ENCODE peak calls at places on chromosomes 16 and 17, in eight cellular contexts. Q, K, U, A, W, I, C and H are unnamed samples.

GRCh38 chr16:88466949-88467348 is 13.9 kb downstream of the ZFPM1 start:
- DNase-seq in U (no peak), C (no peak), W (no peak), Q (no peak), K (no peak), I (no peak), A (no peak), H (no peak)

GRCh38 chr17:17346428-17347233 is 43.5 kb downstream of the NT5M start:
- DNase-seq in U (no peak), A (no peak), W (no peak), Q (no peak), I (no peak), C (no peak), K (no peak), H (no peak)

GRCh38 chr17:55237826-55238196 is 26.9 kb upstream of the HLF start:
- DNase-seq in K (no peak), C (no peak), Q (no peak), I (no peak), U (no peak), A (no peak), W (no peak), H (no peak)

GRCh38 chr16:49834496-49835009 is 21.4 kb downstream of the ZNF423 start:
- DNase-seq in U (no peak), C (no peak), W (peak), Q (no peak), A (peak), K (peak), I (peak), H (no peak)

GRCh38 chr17:80747469-80747868 is 202.8 kb downstream of the RPTOR start:
- DNase-seq in K (no peak), I (no peak), U (no peak), Q (no peak), W (no peak), A (no peak), C (no peak), H (no peak)

GRCh38 chr17:46756061-46756735 is 62.3 kb downstream of the WNT3 start:
- DNase-seq in Q (no peak), C (no peak), A (no peak), U (no peak), I (no peak), K (no peak), W (no peak), H (no peak)

GRCh38 chr17:17514993-17515920 is 19.1 kb upstream of the RASD1 start:
- DNase-seq in U (peak), A (no peak), I (peak), W (no peak), C (no peak), Q (no peak), K (no peak), H (peak)

GRCh38 chr16:50371936-50372595 is 3.3 kb upstream of the BRD7 start:
- DNase-seq in Q (no peak), K (peak), I (peak), C (no peak), U (peak), A (no peak), W (no peak), H (peak)

GRCh38 chr16:35776-36305 is 17.6 kb downstream of the POLR3K start:
- DNase-seq in W (no peak), Q (no peak), K (no peak), A (no peak), I (no peak), U (no peak), C (no peak), H (no peak)

GRCh38 chr17:27771576-27771975 is 28.8 kb downstream of the NOS2 start:
- DNase-seq in K (no peak), Q (no peak), U (no peak), I (no peak), C (no peak), A (no peak), W (no peak), H (no peak)

GRCh38 chr16:88406096-88407041 is 23.6 kb downstream of the ZNF469 start:
- DNase-seq in Q (no peak), W (no peak), C (no peak), A (no peak), K (no peak), U (no peak), I (no peak), H (peak)

GRCh38 chr17:68658999-68659780 is 58.0 kb upstream of the FAM20A start:
- DNase-seq in U (no peak), A (no peak), I (no peak), C (no peak), K (no peak), W (no peak), Q (peak), H (no peak)

GRCh38 chr17:70169707-70170597 is 620 bp downstream of the KCNJ2 start:
- DNase-seq in I (no peak), U (peak), K (no peak), W (no peak), A (no peak), Q (no peak), C (no peak), H (peak)

GRCh38 chr16:19130852-19131808 is 17.4 kb downstream of the ITPRIPL2 start:
- DNase-seq in A (no peak), C (no peak), K (no peak), Q (peak), W (peak), U (peak), I (no peak), H (peak)

GRCh38 chr17:9865585-9865984 is 39.5 kb downstream of the RCVRN start:
- DNase-seq in U (peak), C (no peak), K (no peak), I (no peak), W (no peak), A (no peak), Q (no peak), H (no peak)

DNA sequence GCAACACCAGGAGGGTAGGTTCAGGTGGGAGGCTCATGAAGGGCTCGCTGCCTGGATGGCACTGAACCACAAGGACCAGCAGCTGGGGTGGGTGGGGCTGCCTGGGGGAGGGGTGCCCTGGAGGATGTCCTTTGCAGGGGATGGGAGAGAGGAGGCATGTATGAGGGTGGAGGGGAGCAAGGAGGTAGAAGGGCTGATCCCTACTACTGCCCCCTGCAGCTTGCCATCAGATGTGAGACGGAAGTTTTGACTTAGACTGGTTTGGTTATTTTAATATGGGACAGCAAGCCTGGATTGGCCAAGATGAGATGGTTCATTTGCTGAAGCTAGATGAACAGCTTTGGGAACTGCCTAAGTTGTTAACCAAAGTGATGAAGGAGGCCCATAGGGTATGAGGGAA is 115.9 kb downstream of the SEC14L1 start:
- DNase-seq in Q (no peak), I (no peak), W (no peak), U (no peak), K (no peak), A (no peak), C (no peak), H (no peak)
- TF ChIP-seq CTCF in Q (no peak), I (no peak), W (peak), U (no peak), K (no peak), A (no peak), C (no peak), H (peak)

DNA sequence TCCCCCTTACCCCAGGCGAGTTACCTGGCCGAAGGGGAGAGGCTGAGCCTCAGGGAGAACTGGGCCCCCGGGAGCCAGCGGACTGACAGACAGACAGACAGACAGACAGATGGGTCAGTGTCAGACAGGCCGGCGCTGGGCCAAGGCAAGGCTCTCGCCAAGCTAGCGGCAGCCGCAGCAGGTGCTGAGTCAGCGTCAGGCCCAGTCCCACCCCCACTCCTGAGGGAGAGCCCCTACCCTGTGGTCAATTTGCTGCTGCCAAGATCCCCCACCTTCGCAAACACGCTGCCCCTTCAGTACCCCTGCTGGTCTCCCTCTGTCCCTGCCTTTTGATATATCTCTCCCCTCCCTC is 1.5 kb downstream of the FGF11 start:
- DNase-seq in Q (peak), W (no peak), I (peak), U (no peak), A (no peak), C (no peak), K (no peak), H (peak)
- H3K4me3 ChIP-seq in Q (peak), W (peak), I (peak), U (no peak), A (no peak), C (peak), K (no peak), H (no peak)

GRCh38 chr17:50806141-50806643 is 29.2 kb upstream of the WFIKKN2 start:
- DNase-seq in C (no peak), I (no peak), W (peak), K (no peak), Q (no peak), U (no peak), A (no peak), H (peak)
- TF ChIP-seq CTCF in C (no peak), I (peak), W (peak), K (no peak), Q (no peak), U (no peak), A (no peak), H (peak)

DNA sequence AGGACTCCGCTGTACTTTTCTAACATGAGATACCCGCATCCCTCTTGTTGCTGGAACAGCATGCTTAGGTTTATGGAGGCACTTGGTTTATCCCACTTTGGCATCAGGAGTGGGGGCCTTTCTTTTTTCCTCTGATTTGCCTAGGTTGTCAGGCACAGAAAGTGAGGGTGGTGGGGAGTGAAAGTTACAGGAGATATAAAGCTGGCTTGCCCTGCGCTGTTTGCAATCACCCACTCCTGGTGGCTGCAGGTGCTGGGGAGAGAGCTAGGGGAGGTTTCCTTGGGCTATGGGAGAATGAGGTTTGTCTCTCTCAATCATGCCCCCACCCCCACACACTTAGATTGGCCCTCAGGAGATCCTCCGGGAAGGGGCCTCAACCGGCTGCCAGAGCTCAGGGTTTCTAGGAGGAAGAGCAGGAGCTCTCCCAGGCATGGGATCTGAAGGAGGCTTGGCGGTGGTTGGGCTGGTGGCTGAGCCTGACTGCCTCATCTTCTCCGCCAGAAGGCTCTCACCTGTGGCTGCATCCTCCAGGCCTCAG is 1.4 kb downstream of the WSCD1 start:
- DNase-seq in A (no peak), C (no peak), W (no peak), U (no peak), I (no peak), Q (no peak), K (no peak), H (no peak)
- H3K4me3 ChIP-seq in A (no peak), C (no peak), W (no peak), U (no peak), I (no peak), Q (no peak), K (peak), H (no peak)